ENCODE peak calls at places on chromosomes 3 and 15, in ten cellular contexts. Q is IMR-90; S is heart left ventricle; E is CD8-positive, alpha-beta memory T cell; I is HCT116; B is WERI-Rb-1; T is ascending aorta; P is HL-60; L is cardiac muscle cell; D is CD4-positive, CD25-positive, alpha-beta regulatory T cell. H is an unnamed sample.

GRCh38 chr15:99426431-99427105 is 139.2 kb upstream of the MEF2A start:
- DNase-seq in Q (no peak), S (peak; percentile 51), E (no peak), I (no peak), B (no peak), T (no peak), P (no peak), L (no peak), D (no peak), H (no peak)

GRCh38 chr3:61594978-61595687 is 33.8 kb downstream of the PTPRG start:
- DNase-seq in Q (peak; percentile 35), S (no peak), E (no peak), I (no peak), B (no peak), T (no peak), P (no peak), L (no peak), D (no peak), H (no peak)

GRCh38 chr15:78726870-78727551 is 84.3 kb downstream of the ADAMTS7 start:
- DNase-seq in Q (no peak), S (no peak), E (no peak), I (peak; percentile 70), B (peak; percentile 55), T (no peak), P (peak; percentile 17), L (peak; percentile 59), D (no peak), H (no peak)

GRCh38 chr3:148077318-148077923 is 620.3 kb upstream of the AGTR1 start:
- DNase-seq in Q (peak; percentile 28), S (no peak), E (no peak), I (peak; percentile 26), B (no peak), T (no peak), P (no peak), L (peak; percentile 34), D (peak; percentile 7), H (no peak)

GRCh38 chr15:73284073-73284472 is 84.7 kb downstream of the HCN4 start:
- DNase-seq in Q (peak; percentile 43), S (no peak), E (no peak), I (no peak), B (no peak), T (no peak), P (no peak), L (no peak), D (no peak), H (no peak)

GRCh38 chr15:91068436-91068835 is 31.6 kb upstream of the SV2B start:
- DNase-seq in Q (no peak), S (no peak), E (no peak), I (no peak), B (no peak), T (no peak), P (no peak), L (no peak), D (no peak), H (peak; percentile 36)

GRCh38 chr3:133572158-133573053 is 1.1 kb upstream of the CDV3 start:
- DNase-seq in Q (peak; percentile 53), S (no peak), E (peak; percentile 49), I (no peak), B (no peak), T (no peak), P (peak; percentile 67), L (no peak), D (peak; percentile 49), H (no peak)

GRCh38 chr15:20352241-20353200 is 189.1 kb downstream of the GOLGA6L6 start:
- DNase-seq in Q (no peak), S (peak; percentile 68), E (no peak), I (no peak), B (no peak), T (no peak), P (no peak), L (no peak), D (no peak), H (no peak)

GRCh38 chr3:52023860-52024764 is 28.4 kb upstream of the RPL29 start:
- DNase-seq in Q (no peak), S (no peak), E (no peak), I (no peak), B (no peak), T (no peak), P (no peak), L (no peak), D (no peak), H (no peak)

GRCh38 chr3:174168026-174168425 is 691.1 kb upstream of the NAALADL2 start:
- DNase-seq in Q (no peak), S (no peak), E (no peak), I (no peak), B (no peak), T (no peak), P (no peak), L (no peak), D (no peak), H (no peak)

GRCh38 chr3:118488751-118489150 is 545.9 kb downstream of the IGSF11 start:
- DNase-seq in Q (no peak), S (no peak), E (no peak), I (no peak), B (no peak), T (no peak), P (no peak), L (no peak), D (no peak), H (no peak)

GRCh38 chr3:42853739-42854302 is 21.9 kb downstream of the CYP8B1 start:
- DNase-seq in Q (no peak), S (no peak), E (no peak), I (no peak), B (no peak), T (no peak), P (no peak), L (no peak), D (no peak), H (no peak)

GRCh38 chr15:80090879-80091503 is 31.5 kb downstream of the ZFAND6 start:
- DNase-seq in Q (no peak), S (no peak), E (no peak), I (no peak), B (no peak), T (no peak), P (no peak), L (no peak), D (no peak), H (no peak)

GRCh38 chr3:55630921-55631299 is 143.8 kb upstream of the WNT5A start:
- DNase-seq in Q (no peak), S (no peak), E (no peak), I (no peak), B (no peak), T (no peak), P (no peak), L (no peak), D (no peak), H (no peak)
- H3K27ac ChIP-seq in Q (no peak overlapping the region), S (no peak overlapping the region), E (no peak overlapping the region), I (no peak overlapping the region), B (no peak overlapping the region), T (no peak overlapping the region), P (no peak overlapping the region), L (peak overlapping the region; percentile 77), D (no peak overlapping the region), H (no peak overlapping the region)

GRCh38 chr15:71239592-71240364 is 124.5 kb downstream of the THSD4 start:
- DNase-seq in Q (peak; percentile 40), S (no peak), E (no peak), I (no peak), B (peak; percentile 42), T (no peak), P (no peak), L (no peak), D (no peak), H (no peak)

GRCh38 chr15:71238926-71239325 is 123.7 kb downstream of the THSD4 start:
- DNase-seq in Q (peak; percentile 54), S (no peak), E (no peak), I (no peak), B (no peak), T (no peak), P (no peak), L (no peak), D (no peak), H (no peak)

GRCh38 chr15:71232411-71232810 is 117.1 kb downstream of the THSD4 start:
- DNase-seq in Q (peak; percentile 12), S (no peak), E (no peak), I (no peak), B (no peak), T (no peak), P (no peak), L (no peak), D (no peak), H (no peak)

GRCh38 chr15:71242292-71242691 is 127.0 kb downstream of the THSD4 start:
- DNase-seq in Q (no peak), S (no peak), E (no peak), I (no peak), B (no peak), T (no peak), P (no peak), L (no peak), D (no peak), H (no peak)

GRCh38 chr15:71237456-71238188 is 122.4 kb downstream of the THSD4 start:
- DNase-seq in Q (peak; percentile 96), S (peak; percentile 82), E (no peak), I (peak; percentile 69), B (no peak), T (no peak), P (no peak), L (peak; percentile 15), D (no peak), H (peak; percentile 94)
- H3K27ac ChIP-seq in Q (no peak overlapping the region), S (peak overlapping the region; percentile 70), E (no peak overlapping the region), I (no peak overlapping the region), B (no peak overlapping the region), T (no peak overlapping the region), P (no peak overlapping the region), L (no peak overlapping the region), D (no peak overlapping the region), H (peak overlapping the region; percentile 64)

GRCh38 chr3:129594907-129595390 is 11.5 kb downstream of the PLXND1 start:
- DNase-seq in Q (no peak), S (no peak), E (no peak), I (no peak), B (no peak), T (no peak), P (no peak), L (no peak), D (no peak), H (no peak)
- H3K27ac ChIP-seq in Q (no peak overlapping the region), S (peak overlapping the region; percentile 96), E (no peak overlapping the region), I (no peak overlapping the region), B (no peak overlapping the region), T (peak overlapping the region; percentile 89), P (no peak overlapping the region), L (no peak overlapping the region), D (no peak overlapping the region), H (no peak overlapping the region)

DNA sequence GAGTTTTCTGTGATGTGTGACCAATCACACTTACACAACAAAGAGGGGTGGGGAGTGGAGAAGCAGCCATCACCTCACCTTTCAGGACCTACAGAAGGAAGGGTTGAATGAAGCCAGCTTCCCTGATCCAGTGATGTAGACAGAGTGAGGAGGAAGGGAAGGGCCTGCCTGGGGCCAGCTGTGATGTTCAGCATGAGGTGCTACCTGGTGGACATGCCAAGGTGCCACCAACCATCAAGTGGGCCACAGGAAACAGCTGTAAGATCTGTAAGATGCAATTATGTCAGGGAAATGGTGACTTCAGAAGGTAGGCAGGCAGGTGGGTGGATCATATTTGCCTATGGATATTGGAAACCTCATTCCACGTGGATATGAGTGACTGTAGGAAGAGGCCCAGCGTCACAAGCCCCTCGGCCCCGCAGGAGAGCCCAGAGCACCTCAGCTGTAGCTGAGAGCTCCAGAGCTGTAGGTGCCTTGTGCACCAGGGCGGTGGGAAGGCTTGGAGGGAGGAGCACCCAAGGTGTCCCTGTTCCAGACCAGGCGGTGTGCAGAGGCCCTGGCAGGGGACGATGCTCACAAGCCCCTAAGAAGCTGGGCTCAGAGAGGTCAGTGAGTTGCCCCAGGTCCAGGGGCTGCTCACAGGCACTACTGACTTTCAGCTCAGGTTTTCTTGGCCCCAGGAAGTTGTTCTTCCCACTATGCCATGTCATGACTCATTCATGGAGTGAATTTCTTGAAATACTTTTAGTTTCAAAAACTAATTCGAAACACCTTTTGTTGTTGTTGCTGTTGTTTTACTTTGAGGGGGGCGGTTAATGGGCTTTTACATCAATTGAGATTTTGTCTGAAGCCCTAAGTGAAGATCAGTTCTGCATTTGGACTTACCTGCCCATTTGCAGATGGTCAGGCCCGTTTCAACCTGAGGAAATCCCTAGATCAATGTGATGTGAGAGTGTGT is 94.2 kb upstream of the ALDH1A3 start:
- DNase-seq in Q (no peak), S (peak; percentile 21), E (no peak), I (no peak), B (no peak), T (no peak), P (no peak), L (no peak), D (no peak), H (no peak)
- H3K27ac ChIP-seq in Q (no peak overlapping the region), S (no peak overlapping the region), E (no peak overlapping the region), I (no peak overlapping the region), B (no peak overlapping the region), T (no peak overlapping the region), P (no peak overlapping the region), L (no peak overlapping the region), D (no peak overlapping the region), H (no peak overlapping the region)